ENCODE peak calls at places on chromosome 2, in five cellular contexts. V, M, W, U and Z are unnamed samples.

GRCh38 chr2:147763861-147764260 is 81.0 kb upstream of the ACVR2A start:
- DNase-seq in V (no peak), M (no peak), W (no peak), U (no peak), Z (no peak)

GRCh38 chr2:107634172-107634571 is 192.5 kb upstream of the RGPD4 start:
- DNase-seq in V (no peak), M (no peak), W (no peak), U (no peak), Z (no peak)

GRCh38 chr2:168327328-168327727 is 79.9 kb upstream of the STK39 start:
- DNase-seq in V (no peak), M (no peak), W (no peak), U (no peak), Z (no peak)

GRCh38 chr2:197212344-197213262 is 98.0 kb downstream of the ANKRD44 start:
- DNase-seq in V (no peak), M (no peak), W (no peak), U (no peak), Z (peak)

GRCh38 chr2:134234535-134234934 is 19.3 kb upstream of the MGAT5 start:
- DNase-seq in V (peak), M (no peak), W (no peak), U (no peak), Z (no peak)

GRCh38 chr2:61718965-61719364 is 134.9 kb downstream of the FAM161A start:
- DNase-seq in V (no peak), M (no peak), W (no peak), U (no peak), Z (no peak)

GRCh38 chr2:178491612-178492011 is 11.4 kb downstream of the PLEKHA3 start:
- DNase-seq in V (no peak), M (no peak), W (no peak), U (no peak), Z (no peak)

GRCh38 chr2:138658187-138658894 is 121.8 kb downstream of the NXPH2 start:
- DNase-seq in V (no peak), M (no peak), W (no peak), U (no peak), Z (peak)

GRCh38 chr2:228853151-228853550 is 417.9 kb downstream of the PID1 start:
- DNase-seq in V (no peak), M (no peak), W (no peak), U (no peak), Z (no peak)

GRCh38 chr2:1740714-1741584 is 3.4 kb downstream of the PXDN start:
- DNase-seq in V (no peak), M (no peak), W (no peak), U (no peak), Z (no peak)